ENCODE peak calls at places on chromosomes 7 and 10, in seven cellular contexts. One of them, this sample, is unnamed.

GRCh38 chr10:78349165-78349516 is 315.5 kb downstream of the RPS24 start:
- DNase-seq in D721Med: no peak
- DNase-seq in A673: no peak
- DNase-seq in OCI-LY7: no peak
- DNase-seq in dorsolateral prefrontal cortex: peak
- DNase-seq in astrocyte of the spinal cord: no peak
- DNase-seq in left ventricle myocardium inferior: peak
- DNase-seq in this sample: no peak

GRCh38 chr10:96618648-96619047 is 31.8 kb upstream of the TM9SF3 start:
- DNase-seq in A673: peak
- DNase-seq in dorsolateral prefrontal cortex: no peak
- DNase-seq in OCI-LY7: no peak
- DNase-seq in astrocyte of the spinal cord: peak
- DNase-seq in D721Med: no peak
- DNase-seq in left ventricle myocardium inferior: peak
- DNase-seq in this sample: no peak

GRCh38 chr10:112435013-112435619 is 11.6 kb downstream of the ZDHHC6 start:
- DNase-seq in left ventricle myocardium inferior: no peak
- DNase-seq in OCI-LY7: peak
- DNase-seq in dorsolateral prefrontal cortex: no peak
- DNase-seq in A673: peak
- DNase-seq in astrocyte of the spinal cord: peak
- DNase-seq in D721Med: no peak
- DNase-seq in this sample: no peak

GRCh38 chr7:81693894-81694293 is 76.0 kb downstream of the HGF start:
- DNase-seq in D721Med: no peak
- DNase-seq in astrocyte of the spinal cord: no peak
- DNase-seq in OCI-LY7: no peak
- DNase-seq in left ventricle myocardium inferior: no peak
- DNase-seq in A673: no peak
- DNase-seq in dorsolateral prefrontal cortex: no peak
- DNase-seq in this sample: no peak

GRCh38 chr7:81053623-81054022 is 134.8 kb upstream of the SEMA3C start:
- DNase-seq in D721Med: no peak
- DNase-seq in dorsolateral prefrontal cortex: no peak
- DNase-seq in left ventricle myocardium inferior: no peak
- DNase-seq in astrocyte of the spinal cord: peak
- DNase-seq in OCI-LY7: no peak
- DNase-seq in A673: no peak
- DNase-seq in this sample: no peak

GRCh38 chr7:70571986-70572385 is 560.0 kb upstream of the GALNT17 start:
- DNase-seq in dorsolateral prefrontal cortex: no peak
- DNase-seq in D721Med: no peak
- DNase-seq in OCI-LY7: no peak
- DNase-seq in astrocyte of the spinal cord: no peak
- DNase-seq in A673: no peak
- DNase-seq in left ventricle myocardium inferior: peak
- DNase-seq in this sample: no peak

GRCh38 chr7:100683659-100684533 is 10.2 kb downstream of the GIGYF1 start:
- DNase-seq in OCI-LY7: no peak
- DNase-seq in D721Med: no peak
- DNase-seq in astrocyte of the spinal cord: no peak
- DNase-seq in dorsolateral prefrontal cortex: no peak
- DNase-seq in left ventricle myocardium inferior: no peak
- DNase-seq in A673: no peak
- DNase-seq in this sample: no peak

GRCh38 chr10:68508090-68508489 is 19.2 kb downstream of the SLC25A16 start:
- DNase-seq in A673: no peak
- DNase-seq in dorsolateral prefrontal cortex: no peak
- DNase-seq in D721Med: no peak
- DNase-seq in astrocyte of the spinal cord: no peak
- DNase-seq in OCI-LY7: no peak
- DNase-seq in left ventricle myocardium inferior: no peak
- DNase-seq in this sample: no peak

GRCh38 chr7:145691377-145691914 is 425.2 kb upstream of the CNTNAP2 start:
- DNase-seq in A673: no peak
- DNase-seq in OCI-LY7: no peak
- DNase-seq in D721Med: no peak
- DNase-seq in astrocyte of the spinal cord: no peak
- DNase-seq in dorsolateral prefrontal cortex: no peak
- DNase-seq in left ventricle myocardium inferior: no peak
- DNase-seq in this sample: no peak

GRCh38 chr7:145696071-145696470 is 420.5 kb upstream of the CNTNAP2 start:
- DNase-seq in OCI-LY7: no peak
- DNase-seq in astrocyte of the spinal cord: peak
- DNase-seq in A673: no peak
- DNase-seq in dorsolateral prefrontal cortex: no peak
- DNase-seq in left ventricle myocardium inferior: no peak
- DNase-seq in D721Med: no peak
- DNase-seq in this sample: no peak

DNA sequence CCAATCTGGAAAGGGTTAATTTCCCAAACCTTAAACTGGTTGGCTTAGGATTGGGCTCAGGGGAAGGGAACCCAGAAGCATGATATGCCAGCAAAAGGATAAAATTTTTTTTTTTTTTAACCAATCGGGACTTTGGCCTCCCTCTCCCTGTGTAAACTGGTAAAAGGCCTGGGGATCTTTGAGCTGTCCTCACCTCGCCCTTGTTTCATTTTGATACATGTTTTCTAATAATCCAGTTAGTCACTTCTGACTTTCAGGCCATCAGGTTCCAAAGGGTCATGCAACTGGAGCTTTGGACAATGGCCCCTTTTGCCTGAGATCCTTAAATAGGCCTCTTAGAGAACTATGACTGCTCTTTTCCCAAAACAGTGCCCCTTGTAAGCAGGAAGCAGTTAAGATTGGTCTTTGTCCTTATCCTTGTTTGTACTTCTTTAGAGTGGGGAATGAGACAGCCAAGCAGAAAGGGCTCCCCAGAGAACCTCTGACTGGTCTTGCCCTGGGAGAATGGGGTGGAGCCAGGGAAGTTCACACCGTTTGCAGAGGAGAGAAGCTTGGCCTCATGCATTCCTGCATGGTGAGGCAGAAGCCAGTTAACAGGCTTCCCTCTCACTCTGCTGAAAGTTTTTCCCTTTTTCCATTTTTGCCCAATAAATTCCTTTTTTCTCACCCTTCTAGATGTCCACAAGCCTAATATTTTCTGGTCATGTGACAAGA is 424.2 kb upstream of the CNTNAP2 start:
- DNase-seq in astrocyte of the spinal cord: peak
- DNase-seq in left ventricle myocardium inferior: peak
- DNase-seq in OCI-LY7: no peak
- DNase-seq in D721Med: no peak
- DNase-seq in dorsolateral prefrontal cortex: no peak
- DNase-seq in A673: no peak
- DNase-seq in this sample: no peak
- TF ChIP-seq CTCF in astrocyte of the spinal cord: no peak
- TF ChIP-seq CTCF in left ventricle myocardium inferior: no peak
- TF ChIP-seq CTCF in OCI-LY7: no peak
- TF ChIP-seq CTCF in D721Med: no peak
- TF ChIP-seq CTCF in dorsolateral prefrontal cortex: no peak
- TF ChIP-seq CTCF in A673: no peak
- TF ChIP-seq CTCF in this sample: no peak

GRCh38 chr10:14302035-14302434 is 28.7 kb downstream of the FRMD4A start:
- DNase-seq in astrocyte of the spinal cord: peak
- DNase-seq in A673: peak
- DNase-seq in dorsolateral prefrontal cortex: no peak
- DNase-seq in OCI-LY7: peak
- DNase-seq in D721Med: no peak
- DNase-seq in left ventricle myocardium inferior: no peak
- DNase-seq in this sample: no peak
- TF ChIP-seq CTCF in astrocyte of the spinal cord: peak
- TF ChIP-seq CTCF in A673: peak
- TF ChIP-seq CTCF in dorsolateral prefrontal cortex: no peak
- TF ChIP-seq CTCF in OCI-LY7: peak
- TF ChIP-seq CTCF in D721Med: peak
- TF ChIP-seq CTCF in left ventricle myocardium inferior: peak
- TF ChIP-seq CTCF in this sample: no peak

GRCh38 chr10:131404886-131405285 is 93.4 kb upstream of the TCERG1L start:
- DNase-seq in left ventricle myocardium inferior: no peak
- DNase-seq in astrocyte of the spinal cord: no peak
- DNase-seq in dorsolateral prefrontal cortex: no peak
- DNase-seq in D721Med: no peak
- DNase-seq in A673: no peak
- DNase-seq in OCI-LY7: no peak
- DNase-seq in this sample: no peak
- TF ChIP-seq CTCF in left ventricle myocardium inferior: no peak
- TF ChIP-seq CTCF in astrocyte of the spinal cord: no peak
- TF ChIP-seq CTCF in dorsolateral prefrontal cortex: no peak
- TF ChIP-seq CTCF in D721Med: no peak
- TF ChIP-seq CTCF in A673: no peak
- TF ChIP-seq CTCF in OCI-LY7: no peak
- TF ChIP-seq CTCF in this sample: no peak

GRCh38 chr7:112383671-112384417 is 66.4 kb upstream of the IFRD1 start:
- DNase-seq in left ventricle myocardium inferior: no peak
- DNase-seq in astrocyte of the spinal cord: no peak
- DNase-seq in dorsolateral prefrontal cortex: no peak
- DNase-seq in D721Med: no peak
- DNase-seq in OCI-LY7: peak
- DNase-seq in A673: peak
- DNase-seq in this sample: no peak
- TF ChIP-seq CTCF in left ventricle myocardium inferior: peak
- TF ChIP-seq CTCF in astrocyte of the spinal cord: no peak
- TF ChIP-seq CTCF in dorsolateral prefrontal cortex: no peak
- TF ChIP-seq CTCF in D721Med: peak
- TF ChIP-seq CTCF in OCI-LY7: peak
- TF ChIP-seq CTCF in A673: peak
- TF ChIP-seq CTCF in this sample: no peak

GRCh38 chr7:103989785-103990775 is 622 bp upstream of the RELN start:
- DNase-seq in D721Med: no peak
- DNase-seq in dorsolateral prefrontal cortex: no peak
- DNase-seq in left ventricle myocardium inferior: no peak
- DNase-seq in A673: peak
- DNase-seq in astrocyte of the spinal cord: peak
- DNase-seq in OCI-LY7: no peak
- DNase-seq in this sample: no peak
- TF ChIP-seq CTCF in D721Med: no peak
- TF ChIP-seq CTCF in dorsolateral prefrontal cortex: no peak
- TF ChIP-seq CTCF in left ventricle myocardium inferior: no peak
- TF ChIP-seq CTCF in A673: peak
- TF ChIP-seq CTCF in astrocyte of the spinal cord: peak
- TF ChIP-seq CTCF in OCI-LY7: no peak
- TF ChIP-seq CTCF in this sample: no peak

DNA sequence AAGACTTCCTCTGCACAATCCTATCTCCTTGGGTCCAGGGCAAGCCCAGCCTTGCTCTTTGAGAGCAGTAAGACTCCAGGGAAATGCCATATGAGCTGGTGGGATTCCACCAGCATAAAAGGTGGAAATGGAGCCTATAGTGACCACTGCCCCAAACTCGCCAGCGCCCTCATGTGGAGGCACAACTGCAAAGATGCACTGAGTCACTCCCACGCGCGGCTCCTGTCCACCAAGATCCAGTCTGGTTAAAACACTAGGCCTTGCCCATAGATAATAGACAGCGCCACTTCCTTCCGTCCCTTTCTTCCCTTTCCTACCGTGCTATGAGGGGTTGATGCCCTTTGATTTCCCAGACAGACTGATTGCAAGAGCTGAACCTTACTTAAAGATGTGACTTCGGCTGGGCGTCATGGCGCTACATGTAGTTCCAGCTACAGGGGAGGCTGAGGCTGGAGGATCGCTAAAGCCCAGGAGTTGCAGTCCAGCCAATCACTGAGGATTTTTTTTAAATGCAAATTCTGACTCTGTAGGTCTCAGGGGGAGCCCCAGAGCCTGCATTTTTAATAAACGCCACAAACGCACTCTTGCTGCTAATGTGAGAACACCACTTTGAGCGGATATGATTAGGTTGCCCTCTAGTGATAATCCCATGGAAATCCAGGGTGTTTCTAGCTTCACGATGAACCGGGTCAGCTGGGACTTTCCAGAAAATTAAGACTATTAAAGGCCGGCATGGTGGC is 136.5 kb downstream of the EPC1 start:
- DNase-seq in D721Med: no peak
- DNase-seq in astrocyte of the spinal cord: peak
- DNase-seq in A673: peak
- DNase-seq in OCI-LY7: peak
- DNase-seq in left ventricle myocardium inferior: no peak
- DNase-seq in dorsolateral prefrontal cortex: no peak
- DNase-seq in this sample: no peak
- TF ChIP-seq CTCF in D721Med: peak
- TF ChIP-seq CTCF in astrocyte of the spinal cord: peak
- TF ChIP-seq CTCF in A673: peak
- TF ChIP-seq CTCF in OCI-LY7: peak
- TF ChIP-seq CTCF in left ventricle myocardium inferior: peak
- TF ChIP-seq CTCF in dorsolateral prefrontal cortex: peak
- TF ChIP-seq CTCF in this sample: no peak